ENCODE peak calls at places on chromosomes 12 and 14, in nine cellular contexts. One of them, this sample, is unnamed.
A peak's percentile ranks its signal among the peaks of the same experiment; 100 is the strongest.

GRCh38 chr12:118299791-118300460 is 72.8 kb downstream of the TAOK3 start:
- DNase-seq in cardiac muscle cell: no peak
- DNase-seq in Panc1: no peak
- DNase-seq in CD8-positive, alpha-beta memory T cell: no peak
- DNase-seq in iPS DF 6.9: no peak
- DNase-seq in heart right ventricle: no peak
- DNase-seq in adrenal gland: no peak
- DNase-seq in IMR-90: no peak
- DNase-seq in stomach: no peak
- DNase-seq in this sample: no peak

GRCh38 chr12:6549379-6550151 is 6.3 kb downstream of the IFFO1 start:
- DNase-seq in cardiac muscle cell: no peak
- DNase-seq in Panc1: no peak
- DNase-seq in CD8-positive, alpha-beta memory T cell: no peak
- DNase-seq in iPS DF 6.9: no peak
- DNase-seq in heart right ventricle: no peak
- DNase-seq in adrenal gland: no peak
- DNase-seq in IMR-90: no peak
- DNase-seq in stomach: no peak
- DNase-seq in this sample: no peak

GRCh38 chr12:77300815-77301214 is 235.4 kb upstream of the E2F7 start:
- DNase-seq in cardiac muscle cell: no peak
- DNase-seq in Panc1: no peak
- DNase-seq in CD8-positive, alpha-beta memory T cell: no peak
- DNase-seq in iPS DF 6.9: no peak
- DNase-seq in heart right ventricle: no peak
- DNase-seq in adrenal gland: no peak
- DNase-seq in IMR-90: no peak
- DNase-seq in stomach: no peak
- DNase-seq in this sample: no peak

GRCh38 chr14:99527026-99527425 is 45.8 kb downstream of the CCNK start:
- DNase-seq in cardiac muscle cell: no peak
- DNase-seq in Panc1: no peak
- DNase-seq in CD8-positive, alpha-beta memory T cell: no peak
- DNase-seq in iPS DF 6.9: no peak
- DNase-seq in heart right ventricle: no peak
- DNase-seq in adrenal gland: no peak
- DNase-seq in IMR-90: no peak
- DNase-seq in stomach: no peak
- DNase-seq in this sample: no peak

GRCh38 chr12:80648866-80649265 is 58.6 kb upstream of the MYF6 start:
- DNase-seq in cardiac muscle cell: no peak
- DNase-seq in Panc1: no peak
- DNase-seq in CD8-positive, alpha-beta memory T cell: no peak
- DNase-seq in iPS DF 6.9: no peak
- DNase-seq in heart right ventricle: no peak
- DNase-seq in adrenal gland: no peak
- DNase-seq in IMR-90: peak; percentile 88
- DNase-seq in stomach: no peak
- DNase-seq in this sample: peak; percentile 42

GRCh38 chr12:42442328-42442759 is 116.4 kb downstream of the PPHLN1 start:
- DNase-seq in cardiac muscle cell: no peak
- DNase-seq in Panc1: no peak
- DNase-seq in CD8-positive, alpha-beta memory T cell: no peak
- DNase-seq in iPS DF 6.9: no peak
- DNase-seq in heart right ventricle: no peak
- DNase-seq in adrenal gland: no peak
- DNase-seq in IMR-90: no peak
- DNase-seq in stomach: no peak
- DNase-seq in this sample: no peak

GRCh38 chr14:58864751-58865519 is 227.2 kb downstream of the DACT1 start:
- DNase-seq in cardiac muscle cell: no peak
- DNase-seq in Panc1: no peak
- DNase-seq in CD8-positive, alpha-beta memory T cell: no peak
- DNase-seq in iPS DF 6.9: no peak
- DNase-seq in heart right ventricle: peak; percentile 20
- DNase-seq in adrenal gland: no peak
- DNase-seq in IMR-90: peak; percentile 82
- DNase-seq in stomach: no peak
- DNase-seq in this sample: peak; percentile 22

GRCh38 chr14:88198441-88198840 is 124.6 kb downstream of the KCNK10 start:
- DNase-seq in cardiac muscle cell: no peak
- DNase-seq in Panc1: no peak
- DNase-seq in CD8-positive, alpha-beta memory T cell: no peak
- DNase-seq in iPS DF 6.9: no peak
- DNase-seq in heart right ventricle: no peak
- DNase-seq in adrenal gland: no peak
- DNase-seq in IMR-90: no peak
- DNase-seq in stomach: no peak
- DNase-seq in this sample: no peak

GRCh38 chr12:9244894-9245293 is 36.7 kb upstream of the PZP start:
- DNase-seq in cardiac muscle cell: no peak
- DNase-seq in Panc1: no peak
- DNase-seq in CD8-positive, alpha-beta memory T cell: no peak
- DNase-seq in iPS DF 6.9: no peak
- DNase-seq in heart right ventricle: peak; percentile 6
- DNase-seq in adrenal gland: peak; percentile 90
- DNase-seq in IMR-90: no peak
- DNase-seq in stomach: no peak
- DNase-seq in this sample: no peak

GRCh38 chr12:128570191-128571065 is 253.3 kb downstream of the SLC15A4 start:
- DNase-seq in cardiac muscle cell: no peak
- DNase-seq in Panc1: no peak
- DNase-seq in CD8-positive, alpha-beta memory T cell: peak; percentile 25
- DNase-seq in iPS DF 6.9: no peak
- DNase-seq in heart right ventricle: no peak
- DNase-seq in adrenal gland: no peak
- DNase-seq in IMR-90: no peak
- DNase-seq in stomach: no peak
- DNase-seq in this sample: no peak

GRCh38 chr12:5946388-5946787 is 1.3 kb upstream of the ANO2 start:
- DNase-seq in cardiac muscle cell: no peak
- DNase-seq in Panc1: no peak
- DNase-seq in CD8-positive, alpha-beta memory T cell: no peak
- DNase-seq in iPS DF 6.9: no peak
- DNase-seq in heart right ventricle: no peak
- DNase-seq in adrenal gland: no peak
- DNase-seq in IMR-90: no peak
- DNase-seq in stomach: no peak
- DNase-seq in this sample: no peak

GRCh38 chr12:117577122-117577657 is 215.8 kb upstream of the NOS1 start:
- DNase-seq in cardiac muscle cell: no peak
- DNase-seq in Panc1: no peak
- DNase-seq in CD8-positive, alpha-beta memory T cell: no peak
- DNase-seq in iPS DF 6.9: no peak
- DNase-seq in heart right ventricle: no peak
- DNase-seq in adrenal gland: no peak
- DNase-seq in IMR-90: no peak
- DNase-seq in stomach: no peak
- DNase-seq in this sample: no peak

GRCh38 chr12:26791328-26791791 is 41.6 kb downstream of the ITPR2 start:
- DNase-seq in cardiac muscle cell: no peak
- DNase-seq in Panc1: no peak
- DNase-seq in CD8-positive, alpha-beta memory T cell: no peak
- DNase-seq in iPS DF 6.9: no peak
- DNase-seq in heart right ventricle: no peak
- DNase-seq in adrenal gland: no peak
- DNase-seq in IMR-90: peak; percentile 43
- DNase-seq in stomach: no peak
- DNase-seq in this sample: no peak

GRCh38 chr12:81261508-81262207 is 183.8 kb downstream of the ACSS3 start:
- DNase-seq in cardiac muscle cell: no peak
- DNase-seq in Panc1: no peak
- DNase-seq in CD8-positive, alpha-beta memory T cell: no peak
- DNase-seq in iPS DF 6.9: no peak
- DNase-seq in heart right ventricle: no peak
- DNase-seq in adrenal gland: no peak
- DNase-seq in IMR-90: no peak
- DNase-seq in stomach: no peak
- DNase-seq in this sample: peak; percentile 25

GRCh38 chr14:91231446-91231845 is 13.1 kb downstream of the GPR68 start:
- DNase-seq in cardiac muscle cell: no peak
- DNase-seq in Panc1: no peak
- DNase-seq in CD8-positive, alpha-beta memory T cell: no peak
- DNase-seq in iPS DF 6.9: no peak
- DNase-seq in heart right ventricle: no peak
- DNase-seq in adrenal gland: no peak
- DNase-seq in IMR-90: peak; percentile 15
- DNase-seq in stomach: no peak
- DNase-seq in this sample: no peak

GRCh38 chr14:84482256-84483071 is 1047.5 kb upstream of the FLRT2 start:
- DNase-seq in cardiac muscle cell: no peak
- DNase-seq in Panc1: no peak
- DNase-seq in CD8-positive, alpha-beta memory T cell: no peak
- DNase-seq in iPS DF 6.9: no peak
- DNase-seq in heart right ventricle: no peak
- DNase-seq in adrenal gland: no peak
- DNase-seq in IMR-90: peak; percentile 75
- DNase-seq in stomach: no peak
- DNase-seq in this sample: no peak

GRCh38 chr12:21818627-21819026 is 44.1 kb upstream of the KCNJ8 start:
- DNase-seq in cardiac muscle cell: no peak
- DNase-seq in Panc1: no peak
- DNase-seq in CD8-positive, alpha-beta memory T cell: no peak
- DNase-seq in iPS DF 6.9: no peak
- DNase-seq in heart right ventricle: no peak
- DNase-seq in adrenal gland: no peak
- DNase-seq in IMR-90: peak; percentile 73
- DNase-seq in stomach: no peak
- DNase-seq in this sample: peak; percentile 3
- H3K27ac ChIP-seq in cardiac muscle cell: no peak overlapping the region
- H3K27ac ChIP-seq in Panc1: no peak overlapping the region
- H3K27ac ChIP-seq in CD8-positive, alpha-beta memory T cell: no peak overlapping the region
- H3K27ac ChIP-seq in iPS DF 6.9: no peak overlapping the region
- H3K27ac ChIP-seq in heart right ventricle: peak overlapping the region; percentile 55
- H3K27ac ChIP-seq in adrenal gland: no peak overlapping the region
- H3K27ac ChIP-seq in IMR-90: no peak overlapping the region
- H3K27ac ChIP-seq in stomach: no peak overlapping the region
- H3K27ac ChIP-seq in this sample: no peak overlapping the region

GRCh38 chr14:105865266-105865903 is 339.0 kb downstream of the TMEM121 start:
- DNase-seq in cardiac muscle cell: no peak
- DNase-seq in Panc1: no peak
- DNase-seq in CD8-positive, alpha-beta memory T cell: no peak
- DNase-seq in iPS DF 6.9: no peak
- DNase-seq in heart right ventricle: no peak
- DNase-seq in adrenal gland: peak; percentile 2
- DNase-seq in IMR-90: no peak
- DNase-seq in stomach: peak; percentile 20
- DNase-seq in this sample: no peak

GRCh38 chr14:105867961-105868599 is 341.7 kb downstream of the TMEM121 start:
- DNase-seq in cardiac muscle cell: no peak
- DNase-seq in Panc1: no peak
- DNase-seq in CD8-positive, alpha-beta memory T cell: no peak
- DNase-seq in iPS DF 6.9: no peak
- DNase-seq in heart right ventricle: no peak
- DNase-seq in adrenal gland: peak; percentile 3
- DNase-seq in IMR-90: no peak
- DNase-seq in stomach: peak; percentile 16
- DNase-seq in this sample: no peak

GRCh38 chr14:105865904-105866840 is 339.8 kb downstream of the TMEM121 start:
- DNase-seq in cardiac muscle cell: no peak
- DNase-seq in Panc1: no peak
- DNase-seq in CD8-positive, alpha-beta memory T cell: no peak
- DNase-seq in iPS DF 6.9: no peak
- DNase-seq in heart right ventricle: no peak
- DNase-seq in adrenal gland: peak; percentile 4
- DNase-seq in IMR-90: no peak
- DNase-seq in stomach: peak; percentile 23
- DNase-seq in this sample: no peak

GRCh38 chr14:105864651-105865265 is 338.4 kb downstream of the TMEM121 start:
- DNase-seq in cardiac muscle cell: no peak
- DNase-seq in Panc1: no peak
- DNase-seq in CD8-positive, alpha-beta memory T cell: no peak
- DNase-seq in iPS DF 6.9: no peak
- DNase-seq in heart right ventricle: no peak
- DNase-seq in adrenal gland: peak; percentile 3
- DNase-seq in IMR-90: no peak
- DNase-seq in stomach: peak; percentile 23
- DNase-seq in this sample: no peak

GRCh38 chr14:105866841-105867321 is 340.5 kb downstream of the TMEM121 start:
- DNase-seq in cardiac muscle cell: no peak
- DNase-seq in Panc1: no peak
- DNase-seq in CD8-positive, alpha-beta memory T cell: no peak
- DNase-seq in iPS DF 6.9: no peak
- DNase-seq in heart right ventricle: no peak
- DNase-seq in adrenal gland: peak; percentile 2
- DNase-seq in IMR-90: no peak
- DNase-seq in stomach: peak; percentile 15
- DNase-seq in this sample: no peak
- H3K9me3 ChIP-seq in cardiac muscle cell: no peaks in the 10 kb centered on the region
- H3K9me3 ChIP-seq in Panc1: no peaks in the 10 kb centered on the region
- H3K9me3 ChIP-seq in CD8-positive, alpha-beta memory T cell: no peaks in the 10 kb centered on the region
- H3K9me3 ChIP-seq in iPS DF 6.9: peaks cover 27% of the 10 kb centered on the region
- H3K9me3 ChIP-seq in heart right ventricle: no peaks in the 10 kb centered on the region
- H3K9me3 ChIP-seq in adrenal gland: no peaks in the 10 kb centered on the region
- H3K9me3 ChIP-seq in IMR-90: peaks cover 49% of the 10 kb centered on the region
- H3K9me3 ChIP-seq in stomach: no peaks in the 10 kb centered on the region
- H3K9me3 ChIP-seq in this sample: no peaks in the 10 kb centered on the region

GRCh38 chr14:78469947-78470346 is 299.8 kb downstream of the NRXN3 start:
- DNase-seq in cardiac muscle cell: no peak
- DNase-seq in Panc1: no peak
- DNase-seq in CD8-positive, alpha-beta memory T cell: no peak
- DNase-seq in iPS DF 6.9: no peak
- DNase-seq in heart right ventricle: no peak
- DNase-seq in adrenal gland: no peak
- DNase-seq in IMR-90: no peak
- DNase-seq in stomach: no peak
- DNase-seq in this sample: no peak
- H3K4me1 ChIP-seq in cardiac muscle cell: no peaks in the 10 kb centered on the region
- H3K4me1 ChIP-seq in Panc1: no peaks in the 10 kb centered on the region
- H3K4me1 ChIP-seq in CD8-positive, alpha-beta memory T cell: no peaks in the 10 kb centered on the region
- H3K4me1 ChIP-seq in iPS DF 6.9: no peaks in the 10 kb centered on the region
- H3K4me1 ChIP-seq in heart right ventricle: peaks cover 5% of the 10 kb centered on the region
- H3K4me1 ChIP-seq in adrenal gland: no peaks in the 10 kb centered on the region
- H3K4me1 ChIP-seq in IMR-90: no peaks in the 10 kb centered on the region
- H3K4me1 ChIP-seq in stomach: no peaks in the 10 kb centered on the region
- H3K4me1 ChIP-seq in this sample: no peaks in the 10 kb centered on the region

DNA sequence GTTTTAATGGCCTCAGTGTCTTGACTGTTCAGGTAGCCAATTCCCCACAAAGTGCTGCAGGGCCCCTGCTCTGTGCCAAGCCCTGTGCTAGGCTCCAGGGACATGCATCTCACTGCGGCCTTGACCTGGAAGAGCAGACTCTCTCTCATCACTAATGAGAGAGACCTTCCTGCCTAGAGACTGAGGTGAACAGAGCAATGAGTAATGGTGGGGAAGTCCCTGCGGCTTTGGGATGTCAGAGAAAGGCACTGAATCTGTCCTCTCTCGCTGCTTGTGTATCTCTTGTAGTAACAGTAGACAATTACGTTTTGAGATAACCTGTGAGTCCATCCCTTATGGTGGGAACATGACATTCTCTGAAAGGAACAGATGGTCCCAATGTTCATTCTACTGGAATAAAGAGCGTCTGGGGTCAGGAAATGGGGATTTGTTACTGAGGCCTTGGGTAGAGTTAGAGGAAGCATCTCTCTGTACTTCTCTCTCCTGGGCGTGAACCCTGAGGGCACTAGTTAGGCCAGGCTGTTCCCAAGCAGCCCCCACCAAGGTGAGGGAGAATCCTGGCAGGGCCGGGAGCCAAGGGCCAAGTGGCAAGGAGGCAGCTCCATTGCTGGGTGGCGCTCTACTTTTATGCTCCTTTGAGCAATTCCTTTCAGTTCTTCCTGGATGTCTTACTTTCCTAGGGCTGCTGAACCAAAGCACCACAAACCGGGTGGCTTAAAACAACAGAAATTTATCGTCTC is 13.5 kb downstream of the NFATC4 start:
- DNase-seq in cardiac muscle cell: no peak
- DNase-seq in Panc1: no peak
- DNase-seq in CD8-positive, alpha-beta memory T cell: no peak
- DNase-seq in iPS DF 6.9: no peak
- DNase-seq in heart right ventricle: no peak
- DNase-seq in adrenal gland: no peak
- DNase-seq in IMR-90: no peak
- DNase-seq in stomach: peak; percentile 8
- DNase-seq in this sample: no peak
- H3K27ac ChIP-seq in cardiac muscle cell: no peak overlapping the region
- H3K27ac ChIP-seq in Panc1: no peak overlapping the region
- H3K27ac ChIP-seq in CD8-positive, alpha-beta memory T cell: no peak overlapping the region
- H3K27ac ChIP-seq in iPS DF 6.9: no peak overlapping the region
- H3K27ac ChIP-seq in heart right ventricle: no peak overlapping the region
- H3K27ac ChIP-seq in adrenal gland: peak overlapping the region; percentile 22
- H3K27ac ChIP-seq in IMR-90: no peak overlapping the region
- H3K27ac ChIP-seq in stomach: no peak overlapping the region
- H3K27ac ChIP-seq in this sample: no peak overlapping the region